ENCODE peak calls at places on chromosomes 2 and 18, in four cellular contexts. P, W, Y and N are unnamed samples.

GRCh38 chr2:26469092-26469710 is 8.7 kb downstream of the OTOF start:
- DNase-seq in Y (peak), W (peak), P (peak), N (peak)

GRCh38 chr2:70534183-70534836 is 19.3 kb downstream of the TGFA start:
- DNase-seq in Y (no peak), P (no peak), W (no peak), N (no peak)

GRCh38 chr18:37482433-37482832 is 83.2 kb downstream of the CELF4 start:
- DNase-seq in P (no peak), Y (no peak), W (no peak), N (no peak)

GRCh38 chr2:142217804-142218203 is 87.0 kb upstream of the LRP1B start:
- DNase-seq in W (no peak), Y (no peak), P (peak), N (no peak)

GRCh38 chr2:191678437-191679110 is 638 bp downstream of the NABP1 start:
- DNase-seq in Y (peak), W (no peak), P (no peak), N (peak)

GRCh38 chr18:42275138-42275535 is 320.1 kb downstream of the PIK3C3 start:
- DNase-seq in P (no peak), W (no peak), Y (no peak), N (no peak)

GRCh38 chr18:10432781-10433180 is 21.7 kb upstream of the APCDD1 start:
- DNase-seq in P (no peak), W (no peak), Y (no peak), N (no peak)

GRCh38 chr2:2742745-2743144 is 411.7 kb upstream of the MYT1L start:
- DNase-seq in Y (no peak), W (no peak), P (no peak), N (no peak)

GRCh38 chr2:140506606-140507005 is 1624.2 kb downstream of the LRP1B start:
- DNase-seq in W (no peak), P (peak), Y (no peak), N (no peak)

GRCh38 chr2:98893871-98894270 is 42.2 kb downstream of the CRACDL start:
- DNase-seq in Y (no peak), P (no peak), W (no peak), N (no peak)

GRCh38 chr2:101256316-101256715 is 3.6 kb downstream of the CNOT11 start:
- DNase-seq in W (no peak), P (no peak), Y (no peak), N (no peak)

GRCh38 chr18:46199515-46200147 is 95.4 kb downstream of the HAUS1 start:
- DNase-seq in Y (no peak), P (peak), W (no peak), N (no peak)

GRCh38 chr2:105800036-105800755 is 55.5 kb downstream of the NCK2 start:
- DNase-seq in W (no peak), Y (no peak), P (peak), N (no peak)

GRCh38 chr2:86764661-86765307 is 25.9 kb downstream of the CD8A start:
- DNase-seq in P (peak), W (no peak), Y (no peak), N (peak)

GRCh38 chr2:145041706-145042105 is 521.8 kb upstream of the ZEB2 start:
- DNase-seq in Y (no peak), P (no peak), W (no peak), N (no peak)

GRCh38 chr18:47635416-47635815 is 295.0 kb downstream of the SMAD2 start:
- DNase-seq in Y (no peak), W (no peak), P (no peak), N (no peak)

GRCh38 chr18:22349317-22349898 is 68.3 kb downstream of the CTAGE1 start:
- DNase-seq in W (no peak), Y (no peak), P (no peak), N (no peak)

GRCh38 chr2:142682528-142682927 is 194.9 kb upstream of the KYNU start:
- DNase-seq in W (no peak), P (peak), Y (no peak), N (no peak)

GRCh38 chr2:217090024-217090473 is 230.2 kb upstream of the TNP1 start:
- DNase-seq in W (peak), P (peak), Y (no peak), N (peak)

GRCh38 chr2:110732422-110733413 is at the start of gene ACOXL:
- DNase-seq in Y (peak), P (no peak), W (no peak), N (peak)

GRCh38 chr18:62118324-62118723 is 68.5 kb downstream of the PIGN start:
- DNase-seq in P (peak), W (no peak), Y (no peak), N (no peak)

GRCh38 chr18:78814766-78815165 is 164.9 kb upstream of the SALL3 start:
- DNase-seq in W (no peak), Y (no peak), P (no peak), N (no peak)

GRCh38 chr2:234990300-234990699 is 38.5 kb downstream of the SH3BP4 start:
- DNase-seq in Y (no peak), W (no peak), P (no peak), N (no peak)

GRCh38 chr2:4518596-4518995 is 815.2 kb downstream of the DCDC2C start:
- DNase-seq in Y (no peak), P (no peak), W (no peak), N (no peak)

GRCh38 chr2:145652992-145653545 is 1133.2 kb upstream of the ZEB2 start:
- DNase-seq in P (peak), W (no peak), Y (no peak), N (no peak)

GRCh38 chr2:232622563-232622962 is 10.8 kb upstream of the EFHD1 start:
- DNase-seq in Y (no peak), P (no peak), W (no peak), N (no peak)

GRCh38 chr2:111135910-111136297 is 15.2 kb downstream of the BCL2L11 start:
- DNase-seq in W (no peak), P (peak), Y (peak), N (peak)

GRCh38 chr2:120661551-120661950 is 74.1 kb upstream of the GLI2 start:
- DNase-seq in W (no peak), P (no peak), Y (peak), N (no peak)

GRCh38 chr2:197813093-197813787 is 8.8 kb downstream of the PLCL1 start:
- DNase-seq in Y (no peak), W (no peak), P (peak), N (peak)

GRCh38 chr2:95022309-95023221 is 2.9 kb upstream of the MAL start:
- DNase-seq in P (peak), W (peak), Y (peak), N (peak)

GRCh38 chr2:147913701-147914480 is 69.1 kb downstream of the ACVR2A start:
- DNase-seq in P (peak), W (no peak), Y (no peak), N (no peak)

GRCh38 chr2:74896232-74896631 is 62.2 kb upstream of the POLE4 start:
- DNase-seq in P (no peak), Y (no peak), W (no peak), N (no peak)

GRCh38 chr2:14761118-14761517 is 128.6 kb downstream of the LRATD1 start:
- DNase-seq in Y (no peak), W (no peak), P (no peak), N (no peak)

GRCh38 chr2:236209996-236210395 is 41.8 kb upstream of the GBX2 start:
- DNase-seq in P (no peak), Y (no peak), W (no peak), N (no peak)

GRCh38 chr2:168552450-168552856 is 96.4 kb downstream of the CERS6 start:
- DNase-seq in P (no peak), Y (peak), W (peak), N (no peak)

GRCh38 chr2:48512586-48512985 is 17.4 kb upstream of the STON1 start:
- DNase-seq in W (no peak), P (no peak), Y (no peak), N (no peak)

GRCh38 chr2:65565681-65566080 is 133.3 kb upstream of the SPRED2 start:
- DNase-seq in P (no peak), W (no peak), Y (no peak), N (no peak)
- TF ChIP-seq CHD1 in P (no peak), W (no peak), Y (no peak), N (no peak)

GRCh38 chr2:200051621-200051945 is 96.2 kb downstream of the MAIP1 start:
- DNase-seq in P (no peak), W (no peak), Y (no peak), N (no peak)

GRCh38 chr2:200056105-200056504 is 100.7 kb downstream of the MAIP1 start:
- DNase-seq in Y (no peak), P (no peak), W (no peak), N (no peak)

GRCh38 chr2:200050921-200051620 is 95.7 kb downstream of the MAIP1 start:
- DNase-seq in W (no peak), Y (no peak), P (no peak), N (no peak)

GRCh38 chr2:200052627-200053026 is 97.2 kb downstream of the MAIP1 start:
- DNase-seq in W (no peak), Y (no peak), P (no peak), N (no peak)

DNA sequence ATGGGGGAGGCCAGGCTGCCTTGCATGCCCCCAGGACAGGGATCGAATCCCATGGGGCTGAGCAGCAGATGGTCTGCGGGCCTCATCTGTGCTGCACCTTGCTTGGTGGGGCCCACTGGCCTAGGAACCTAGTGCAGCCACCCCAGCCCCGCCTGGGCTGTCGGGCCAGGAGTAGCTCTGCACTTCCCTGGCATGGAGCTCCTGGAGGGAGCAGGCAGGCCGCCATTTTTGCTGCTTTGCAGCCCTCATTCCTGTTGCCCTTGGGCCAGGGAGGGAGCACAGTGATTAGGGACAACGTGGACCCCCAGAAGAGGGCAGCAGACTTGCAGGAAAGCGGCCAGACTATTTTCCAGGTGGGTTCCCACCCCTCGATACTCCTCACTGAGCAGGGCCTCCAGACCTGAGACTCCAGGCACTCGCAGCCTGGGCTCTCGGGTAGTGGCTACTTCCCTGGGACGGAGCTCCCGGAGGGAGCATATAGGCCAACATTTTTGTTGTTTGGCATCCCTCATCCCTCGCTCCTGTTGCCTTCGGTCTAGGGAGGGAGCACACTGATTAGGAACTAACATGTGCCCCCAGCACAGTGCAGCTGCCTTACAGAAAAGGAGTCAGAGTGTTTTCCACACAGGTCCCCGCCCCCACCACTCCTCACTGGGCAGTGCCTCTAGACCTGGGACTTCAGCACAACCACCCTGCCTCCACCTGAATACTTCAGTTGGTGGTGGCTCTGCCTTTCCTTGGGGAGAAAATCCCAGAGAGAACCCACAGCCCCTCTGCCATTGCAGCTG is 99.5 kb downstream of the MAIP1 start:
- DNase-seq in P (no peak), W (no peak), Y (peak), N (no peak)
- H3K4me2 ChIP-seq in P (no peak), W (no peak), Y (no peak), N (no peak)

DNA sequence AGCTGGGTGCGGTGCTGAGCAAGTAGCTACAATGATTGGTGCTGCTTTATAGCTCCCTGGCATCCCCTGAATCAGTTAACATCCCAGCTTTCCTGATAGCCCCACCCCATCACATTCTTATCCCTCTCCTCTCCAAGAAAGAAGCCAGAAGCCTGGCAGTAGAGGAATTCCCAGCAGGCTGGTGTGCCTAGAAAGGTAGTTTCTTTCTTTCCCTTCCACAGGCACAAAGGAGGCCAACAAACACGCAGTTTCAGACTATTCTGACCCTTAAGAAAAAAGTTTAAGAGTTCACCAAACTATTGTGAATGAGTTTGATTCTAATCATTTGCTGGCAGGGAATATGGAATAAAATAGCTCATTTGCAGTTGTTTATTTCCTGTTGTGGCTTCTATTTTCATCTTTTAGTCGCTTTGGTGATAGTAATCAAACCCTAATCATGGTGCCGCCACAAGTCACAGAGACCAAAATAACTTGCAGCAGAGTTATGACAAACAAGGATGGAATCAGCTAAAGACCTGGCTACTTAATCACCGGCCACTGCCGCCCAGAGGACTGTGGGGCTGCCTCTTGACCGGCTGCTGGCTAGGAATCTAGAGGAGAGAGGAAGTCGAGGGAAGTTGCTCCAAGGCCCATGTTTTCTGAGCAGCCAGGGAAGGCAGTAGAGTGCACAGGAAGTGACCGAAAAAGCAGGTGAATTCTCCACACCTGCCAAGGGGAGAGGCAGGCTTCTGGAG is 4.9 kb upstream of the SMAD7 start:
- DNase-seq in W (no peak), P (peak), Y (no peak), N (peak)
- TF ChIP-seq CHD1 in W (no peak), P (no peak), Y (no peak), N (no peak)

GRCh38 chr2:79622508-79622907 is 109.7 kb downstream of the CTNNA2 start:
- DNase-seq in P (peak), Y (no peak), W (no peak), N (no peak)

GRCh38 chr2:79621755-79622154 is 108.9 kb downstream of the CTNNA2 start:
- DNase-seq in P (no peak), Y (no peak), W (no peak), N (no peak)

GRCh38 chr2:79619976-79620375 is 107.1 kb downstream of the CTNNA2 start:
- DNase-seq in Y (no peak), W (no peak), P (no peak), N (no peak)

GRCh38 chr2:79620679-79621078 is 107.8 kb downstream of the CTNNA2 start:
- DNase-seq in W (no peak), P (no peak), Y (no peak), N (no peak)

DNA sequence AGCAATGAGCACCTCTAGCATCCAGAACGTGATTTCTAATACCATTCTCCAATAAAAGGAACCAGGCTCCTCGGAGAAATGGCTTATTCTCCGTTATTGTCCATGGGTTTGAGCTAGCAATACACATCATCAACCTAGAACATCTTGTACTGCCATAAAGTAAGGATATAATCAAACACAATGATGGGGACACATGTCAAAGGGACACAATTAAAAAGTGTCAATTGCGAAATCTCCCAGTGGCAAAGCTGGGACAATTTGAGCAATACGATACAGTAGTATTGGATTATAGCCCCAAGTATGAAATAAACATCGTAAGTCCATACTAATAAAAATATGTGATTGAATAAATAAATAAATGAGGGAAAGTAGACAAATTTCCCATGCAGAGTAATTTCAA is 108.4 kb downstream of the CTNNA2 start:
- DNase-seq in Y (no peak), P (no peak), W (no peak), N (no peak)
- H3K4me2 ChIP-seq in Y (no peak), P (no peak), W (no peak), N (no peak)

DNA sequence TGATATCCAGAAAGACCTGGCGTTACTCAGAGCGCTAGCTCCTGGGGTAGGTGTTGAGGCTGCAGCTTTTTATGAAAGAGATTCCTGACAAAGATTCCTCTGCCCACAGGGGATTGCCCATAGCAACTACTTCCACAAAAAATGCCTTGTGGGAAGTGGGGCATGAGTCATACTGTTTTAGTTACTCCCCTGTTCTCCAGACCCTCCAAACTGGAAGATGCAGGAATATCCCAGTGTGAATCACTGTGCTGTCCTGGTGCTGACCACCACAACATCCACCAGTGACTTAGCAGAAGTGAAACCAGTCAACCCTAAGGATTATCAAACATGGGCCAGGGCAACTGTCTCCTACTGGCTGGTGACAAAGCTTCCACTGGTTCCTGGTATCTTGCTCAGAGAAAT is 61.8 kb downstream of the CDH2 start:
- DNase-seq in P (peak), Y (no peak), W (no peak), N (no peak)
- TF ChIP-seq CHD1 in P (no peak), Y (no peak), W (no peak), N (no peak)

DNA sequence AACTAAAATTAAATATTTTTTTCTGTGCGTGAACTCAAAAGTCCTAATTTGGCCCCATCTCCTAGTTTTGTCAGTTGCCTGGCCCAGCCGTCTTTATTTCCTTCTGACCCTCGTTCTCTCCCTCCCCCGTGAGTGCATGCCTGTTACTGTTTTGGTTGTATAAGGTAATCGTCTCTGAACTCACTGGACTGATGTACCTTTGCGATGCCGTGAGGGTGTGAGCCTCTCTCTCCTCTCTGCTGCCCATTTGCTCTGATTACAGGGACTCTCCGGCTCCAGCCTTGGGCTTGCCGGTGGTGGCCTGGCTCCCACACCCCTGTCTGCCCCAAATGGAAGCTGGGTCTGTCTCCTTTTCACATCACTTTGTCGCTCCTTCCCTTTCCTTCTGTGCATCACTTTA is 66.5 kb upstream of the RBM44 start:
- DNase-seq in W (no peak), Y (peak), P (no peak), N (no peak)
- H3K4me2 ChIP-seq in W (no peak), Y (no peak), P (no peak), N (no peak)

GRCh38 chr18:64099244-64099643 is 49.6 kb downstream of the LINC00305 start:
- DNase-seq in W (no peak), P (no peak), Y (no peak), N (no peak)

GRCh38 chr18:64100136-64100922 is 48.6 kb downstream of the LINC00305 start:
- DNase-seq in Y (no peak), P (no peak), W (peak), N (no peak)

DNA sequence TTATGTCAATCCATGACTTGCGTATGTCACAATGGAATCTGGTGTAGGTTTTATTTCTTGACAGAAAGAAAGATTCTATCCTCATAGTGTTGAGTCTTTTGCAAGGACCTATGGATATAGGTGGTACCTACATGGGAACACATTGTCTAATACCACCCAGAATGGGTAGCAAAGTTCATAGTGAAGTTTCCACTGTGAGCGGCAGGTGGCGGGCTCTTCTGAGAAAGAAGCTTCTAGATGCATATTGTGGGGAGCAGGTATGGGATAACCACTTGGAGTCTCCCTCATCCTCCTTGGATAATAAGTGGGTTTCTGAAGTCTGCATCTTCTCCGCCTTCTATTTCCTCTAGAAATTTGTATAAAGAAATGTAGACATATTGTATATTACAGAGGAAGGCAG is 44.9 kb downstream of the LINC00305 start:
- DNase-seq in P (no peak), W (no peak), Y (peak), N (peak)
- TF ChIP-seq CHD1 in P (no peak), W (no peak), Y (no peak), N (no peak)